ENCODE peak calls at places on chromosomes 5 and 9, in six cellular contexts. F, G, S, D, I and R are unnamed samples.

GRCh38 chr9:23343226-23343625 is 482.8 kb downstream of the ELAVL2 start:
- DNase-seq in F (no peak), G (no peak), S (no peak), D (no peak), I (no peak), R (no peak)

GRCh38 chr9:88741335-88741734 is 206.4 kb downstream of the NXNL2 start:
- DNase-seq in F (no peak), G (no peak), S (no peak), D (no peak), I (no peak), R (peak)

GRCh38 chr5:79149432-79149831 is 37.8 kb downstream of the BHMT start:
- DNase-seq in F (no peak), G (no peak), S (no peak), D (no peak), I (no peak), R (no peak)

GRCh38 chr5:124302504-124302903 is 443.9 kb downstream of the ZNF608 start:
- DNase-seq in F (no peak), G (no peak), S (no peak), D (no peak), I (no peak), R (no peak)

GRCh38 chr5:125700380-125700856 is 722.8 kb upstream of the GRAMD2B start:
- DNase-seq in F (no peak), G (no peak), S (no peak), D (peak), I (no peak), R (no peak)

GRCh38 chr5:33684760-33685159 is 207.0 kb downstream of the ADAMTS12 start:
- DNase-seq in F (no peak), G (no peak), S (no peak), D (no peak), I (no peak), R (no peak)

GRCh38 chr5:89255845-89256463 is 373.0 kb upstream of the MEF2C start:
- DNase-seq in F (no peak), G (no peak), S (no peak), D (no peak), I (no peak), R (no peak)

GRCh38 chr5:144032375-144032774 is 138.1 kb downstream of the YIPF5 start:
- DNase-seq in F (no peak), G (no peak), S (no peak), D (peak), I (no peak), R (no peak)

GRCh38 chr5:153584561-153585359 is 94.3 kb downstream of the GRIA1 start:
- DNase-seq in F (no peak), G (no peak), S (no peak), D (no peak), I (no peak), R (no peak)

GRCh38 chr5:152688561-152689274 is 283.6 kb upstream of the NMUR2 start:
- DNase-seq in F (no peak), G (no peak), S (no peak), D (no peak), I (no peak), R (no peak)

GRCh38 chr5:43389679-43390329 is 22.4 kb downstream of the CCL28 start:
- DNase-seq in F (peak), G (peak), S (no peak), D (peak), I (peak), R (peak)

GRCh38 chr9:110115341-110115820 is 92.6 kb downstream of the C9orf152 start:
- DNase-seq in F (peak), G (no peak), S (no peak), D (no peak), I (peak), R (peak)

GRCh38 chr5:127612441-127613141 is 36.3 kb upstream of the CTXN3 start:
- DNase-seq in F (no peak), G (no peak), S (no peak), D (no peak), I (no peak), R (no peak)

GRCh38 chr9:127347831-127348699 is 48.9 kb upstream of the SLC2A8 start:
- DNase-seq in F (peak), G (no peak), S (no peak), D (no peak), I (peak), R (peak)

GRCh38 chr5:980941-981340 is 27.7 kb upstream of the NKD2 start:
- DNase-seq in F (no peak), G (no peak), S (no peak), D (no peak), I (no peak), R (no peak)

GRCh38 chr9:122158202-122158601 is 1.4 kb downstream of the NDUFA8 start:
- DNase-seq in F (no peak), G (no peak), S (no peak), D (no peak), I (no peak), R (peak)

GRCh38 chr5:138955013-138955660 is 80.0 kb upstream of the LRRTM2 start:
- DNase-seq in F (peak), G (no peak), S (no peak), D (peak), I (peak), R (no peak)

GRCh38 chr9:35954942-35955546 is 2.9 kb downstream of the OR2S2 start:
- DNase-seq in F (peak), G (peak), S (no peak), D (peak), I (peak), R (peak)

GRCh38 chr9:343773-344172 is 129.1 kb downstream of the DOCK8 start:
- DNase-seq in F (no peak), G (no peak), S (no peak), D (no peak), I (no peak), R (no peak)